ENCODE peak calls at places on chromosomes 12 and 14, in nine cellular contexts. M is progenitor cell of endocrine pancreas, H is bronchial epithelial cell, Z is cardiac fibroblast, R is WTC11, V is fibroblast of the aortic adventitia, T is nephron progenitor cell, L is B cell, D is lower leg skin. P is an unnamed sample.

GRCh38 chr12:19402743-19403400 is 36.4 kb upstream of the AEBP2 start:
- DNase-seq in M (no peak), H (peak), Z (peak), R (no peak), V (peak), T (no peak), L (no peak), D (no peak), P (no peak)

GRCh38 chr14:95197498-95198010 is 40.2 kb upstream of the DICER1 start:
- DNase-seq in M (peak), H (peak), Z (no peak), R (peak), V (no peak), T (no peak), L (no peak), D (no peak), P (no peak)

GRCh38 chr12:51926718-51927117 is 19.4 kb downstream of the ACVRL1 start:
- DNase-seq in M (no peak), H (peak), Z (peak), R (peak), V (peak), T (no peak), L (no peak), D (peak), P (no peak)

GRCh38 chr12:31288381-31288780 is 37.6 kb downstream of the SINHCAF start:
- DNase-seq in M (no peak), H (no peak), Z (no peak), R (peak), V (no peak), T (no peak), L (no peak), D (no peak), P (no peak)

GRCh38 chr14:99333841-99334240 is 61.8 kb upstream of the BCL11B start:
- DNase-seq in M (no peak), H (no peak), Z (no peak), R (no peak), V (no peak), T (no peak), L (no peak), D (no peak), P (no peak)

GRCh38 chr12:76398106-76398505 is 49.9 kb upstream of the BBS10 start:
- DNase-seq in M (no peak), H (no peak), Z (no peak), R (no peak), V (no peak), T (no peak), L (no peak), D (no peak), P (no peak)

GRCh38 chr12:131950182-131950913 is 606 bp downstream of the EP400 start:
- DNase-seq in M (peak), H (no peak), Z (no peak), R (no peak), V (no peak), T (peak), L (no peak), D (peak), P (peak)

GRCh38 chr14:61281186-61281676 is at the start of gene TMEM30B:
- DNase-seq in M (peak), H (peak), Z (no peak), R (peak), V (no peak), T (no peak), L (no peak), D (peak), P (no peak)

GRCh38 chr14:69582829-69583228 is 8.2 kb upstream of the CCDC177 start:
- DNase-seq in M (no peak), H (no peak), Z (no peak), R (no peak), V (no peak), T (no peak), L (no peak), D (no peak), P (no peak)

GRCh38 chr12:130916251-130916911 is 37.3 kb upstream of the ADGRD1 start:
- DNase-seq in M (peak), H (peak), Z (peak), R (peak), V (peak), T (peak), L (peak), D (peak), P (peak)

GRCh38 chr14:80538633-80539375 is 327.5 kb upstream of the DIO2 start:
- DNase-seq in M (no peak), H (peak), Z (no peak), R (no peak), V (no peak), T (no peak), L (no peak), D (no peak), P (no peak)

GRCh38 chr14:101167428-101167827 is 263.9 kb upstream of the RTL1 start:
- DNase-seq in M (no peak), H (no peak), Z (no peak), R (no peak), V (no peak), T (no peak), L (no peak), D (no peak), P (no peak)

GRCh38 chr12:42590324-42590934 is 883 bp upstream of the PRICKLE1 start:
- DNase-seq in M (no peak), H (no peak), Z (no peak), R (peak), V (no peak), T (peak), L (no peak), D (peak), P (no peak)

GRCh38 chr14:91866061-91866460 is 1.3 kb downstream of the TC2N start:
- DNase-seq in M (no peak), H (no peak), Z (peak), R (no peak), V (peak), T (no peak), L (no peak), D (no peak), P (no peak)

GRCh38 chr12:9349888-9350885 is 142.0 kb upstream of the PZP start:
- DNase-seq in M (no peak), H (peak), Z (no peak), R (no peak), V (no peak), T (no peak), L (no peak), D (no peak), P (no peak)

GRCh38 chr14:91186515-91187066 is 57.9 kb downstream of the GPR68 start:
- DNase-seq in M (no peak), H (peak), Z (no peak), R (no peak), V (no peak), T (no peak), L (no peak), D (no peak), P (no peak)

GRCh38 chr12:26150737-26151450 is 26.1 kb upstream of the BHLHE41 start:
- DNase-seq in M (no peak), H (no peak), Z (peak), R (no peak), V (peak), T (no peak), L (no peak), D (no peak), P (no peak)

GRCh38 chr12:105469701-105470100 is 139.2 kb downstream of the C12orf75 start:
- DNase-seq in M (no peak), H (no peak), Z (no peak), R (no peak), V (no peak), T (no peak), L (no peak), D (no peak), P (no peak)

GRCh38 chr12:94326234-94326633 is 133.4 kb downstream of the CEP83 start:
- DNase-seq in M (no peak), H (no peak), Z (no peak), R (no peak), V (no peak), T (no peak), L (no peak), D (no peak), P (no peak)

GRCh38 chr12:94326727-94327126 is 132.9 kb downstream of the CEP83 start:
- DNase-seq in M (no peak), H (peak), Z (peak), R (no peak), V (peak), T (no peak), L (no peak), D (no peak), P (no peak)

GRCh38 chr12:94327819-94328218 is 131.8 kb downstream of the CEP83 start:
- DNase-seq in M (no peak), H (peak), Z (no peak), R (no peak), V (peak), T (no peak), L (no peak), D (no peak), P (no peak)

DNA sequence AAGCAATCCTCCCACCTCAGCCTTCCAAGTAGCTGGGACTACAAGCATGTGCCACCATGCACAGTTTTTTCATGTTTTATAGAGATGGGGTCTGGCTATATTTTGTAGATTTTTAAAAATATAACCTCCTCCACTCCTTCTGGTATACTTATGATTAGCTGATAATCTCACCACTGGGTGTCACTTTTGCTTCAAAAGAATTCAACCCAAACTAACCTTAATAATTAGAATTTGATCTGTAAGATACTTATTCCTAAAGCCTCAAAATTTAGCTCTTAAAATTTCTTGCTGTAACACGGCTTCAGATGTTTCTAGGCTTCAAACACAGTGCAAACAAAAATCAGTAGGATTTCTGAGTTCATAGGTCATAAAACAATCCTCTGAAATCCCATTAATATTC is 130.3 kb downstream of the CEP83 start:
- DNase-seq in M (no peak), H (no peak), Z (no peak), R (no peak), V (peak), T (no peak), L (no peak), D (no peak), P (no peak)
- TF ChIP-seq CTCF in M (no peak), H (no peak), Z (no peak), R (no peak), V (peak), T (no peak), L (no peak), D (no peak), P (no peak)

GRCh38 chr14:20757963-20758362 is 10.2 kb upstream of the EDDM3B start:
- DNase-seq in M (no peak), H (no peak), Z (no peak), R (peak), V (no peak), T (peak), L (peak), D (peak), P (no peak)
- TF ChIP-seq CTCF in M (peak), H (no peak), Z (no peak), R (peak), V (no peak), T (peak), L (peak), D (no peak), P (peak)

GRCh38 chr12:122730215-122731014 is at the start of gene HCAR1:
- DNase-seq in M (no peak), H (no peak), Z (peak), R (peak), V (peak), T (no peak), L (no peak), D (no peak), P (no peak)
- TF ChIP-seq CTCF in M (no peak), H (peak), Z (peak), R (no peak), V (peak), T (no peak), L (no peak), D (no peak), P (no peak)

DNA sequence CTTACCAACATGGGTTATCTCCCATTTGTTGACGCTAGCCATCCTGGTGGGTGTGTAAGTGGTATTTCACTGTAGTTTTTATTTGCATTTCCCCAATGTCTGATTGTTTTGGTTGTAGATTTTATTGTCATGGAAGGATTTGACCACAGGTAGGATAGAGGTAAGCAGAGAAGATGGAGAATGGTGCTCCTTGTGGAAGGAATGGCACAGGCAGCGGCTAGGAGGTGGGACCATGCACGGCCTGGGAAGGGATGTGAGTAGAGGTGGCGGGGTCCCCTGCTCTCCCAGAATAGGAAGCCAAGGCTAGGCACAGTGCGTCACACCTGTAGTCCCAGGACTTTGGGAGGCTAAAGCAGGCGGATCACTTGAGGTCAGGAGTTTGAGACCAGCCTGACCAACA is 41.4 kb downstream of the PHETA1 start:
- DNase-seq in M (no peak), H (no peak), Z (no peak), R (no peak), V (no peak), T (no peak), L (no peak), D (no peak), P (no peak)
- TF ChIP-seq CTCF in M (no peak), H (no peak), Z (no peak), R (no peak), V (no peak), T (no peak), L (no peak), D (no peak), P (no peak)

GRCh38 chr12:53807322-53807721 is 55.5 kb upstream of the CISTR start:
- DNase-seq in M (no peak), H (no peak), Z (no peak), R (no peak), V (no peak), T (no peak), L (no peak), D (no peak), P (no peak)

GRCh38 chr12:53808023-53808705 is 56.4 kb upstream of the CISTR start:
- DNase-seq in M (no peak), H (no peak), Z (no peak), R (no peak), V (no peak), T (no peak), L (no peak), D (no peak), P (no peak)

GRCh38 chr12:53809005-53809404 is 57.2 kb upstream of the CISTR start:
- DNase-seq in M (no peak), H (no peak), Z (no peak), R (no peak), V (no peak), T (no peak), L (no peak), D (no peak), P (no peak)

GRCh38 chr12:53810950-53811349 is 59.2 kb upstream of the CISTR start:
- DNase-seq in M (no peak), H (no peak), Z (no peak), R (no peak), V (no peak), T (no peak), L (no peak), D (no peak), P (no peak)

DNA sequence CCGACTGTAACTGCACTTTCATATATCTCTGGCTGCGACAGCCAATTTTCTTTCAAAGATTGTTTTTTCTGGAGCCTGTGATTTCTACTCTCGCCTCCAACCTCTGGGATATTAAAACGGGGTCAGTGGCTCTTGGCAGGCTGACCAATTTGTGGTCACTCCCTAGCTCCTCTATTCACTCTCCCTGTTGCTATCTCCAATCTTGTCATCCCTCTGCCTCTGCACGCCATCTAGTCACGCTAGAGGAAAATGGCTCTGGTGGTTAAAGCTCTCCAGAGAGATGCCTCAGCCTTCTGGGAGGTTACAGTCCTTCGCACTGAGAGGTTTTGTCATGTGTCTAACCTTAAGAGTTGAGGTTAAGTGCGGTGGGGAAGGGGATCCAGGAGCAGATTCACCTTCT is 59.8 kb upstream of the CISTR start:
- DNase-seq in M (no peak), H (no peak), Z (no peak), R (no peak), V (peak), T (no peak), L (no peak), D (no peak), P (no peak)
- TF ChIP-seq CTCF in M (no peak), H (no peak), Z (no peak), R (no peak), V (no peak), T (no peak), L (no peak), D (no peak), P (no peak)

GRCh38 chr14:36254020-36254614 is 66.3 kb downstream of the MBIP start:
- DNase-seq in M (no peak), H (peak), Z (peak), R (no peak), V (peak), T (peak), L (no peak), D (no peak), P (no peak)
- TF ChIP-seq CTCF in M (peak), H (peak), Z (peak), R (no peak), V (peak), T (peak), L (no peak), D (no peak), P (no peak)

DNA sequence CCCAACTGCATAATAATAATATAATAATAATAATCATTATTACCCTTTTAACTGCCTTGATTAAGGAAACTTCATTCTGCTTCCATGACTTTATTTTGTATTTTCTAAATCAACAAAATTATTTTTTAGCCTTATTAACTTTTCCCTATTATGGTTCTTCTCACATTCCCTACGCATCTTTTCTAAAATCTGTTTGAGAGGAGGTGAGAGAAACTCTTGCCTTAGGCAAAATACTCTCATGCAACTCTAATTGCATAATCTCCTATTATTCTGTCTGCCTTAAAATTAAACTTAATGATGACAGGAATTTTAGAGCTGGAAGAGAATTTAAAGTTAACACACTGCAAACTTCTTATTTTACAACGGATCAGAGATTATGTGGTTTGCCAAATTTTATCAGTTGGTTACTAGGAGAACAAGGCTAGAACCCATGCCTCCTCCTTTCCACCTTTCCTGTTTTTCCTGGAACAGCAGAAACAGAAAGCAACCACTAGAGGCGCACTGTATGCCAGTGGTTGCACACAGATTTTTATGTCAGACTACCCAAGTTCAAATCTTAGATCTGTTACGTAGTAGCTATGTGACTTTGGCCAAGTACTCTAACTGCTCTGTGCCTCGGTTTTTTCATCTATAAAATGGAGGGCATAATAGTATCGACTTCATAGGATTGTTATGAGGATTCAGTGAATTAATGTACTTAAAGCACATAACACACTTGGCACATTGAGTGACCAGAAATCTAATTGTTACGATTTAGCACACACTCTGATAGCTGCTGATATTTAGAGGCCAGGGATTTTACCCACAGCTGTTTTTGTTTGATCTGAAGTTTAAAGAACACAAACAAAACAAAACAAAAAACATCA is 4.4 kb upstream of the BRMS1L start:
- DNase-seq in M (no peak), H (peak), Z (peak), R (no peak), V (peak), T (no peak), L (no peak), D (no peak), P (no peak)
- TF ChIP-seq CTCF in M (peak), H (peak), Z (peak), R (peak), V (peak), T (no peak), L (peak), D (no peak), P (peak)

GRCh38 chr14:96722751-96723150 is 74.4 kb upstream of the VRK1 start:
- DNase-seq in M (no peak), H (no peak), Z (no peak), R (no peak), V (no peak), T (no peak), L (no peak), D (no peak), P (no peak)

GRCh38 chr14:96711559-96712267 is 85.5 kb upstream of the VRK1 start:
- DNase-seq in M (no peak), H (no peak), Z (no peak), R (peak), V (no peak), T (no peak), L (no peak), D (no peak), P (no peak)

GRCh38 chr14:96717116-96717515 is 80.1 kb upstream of the VRK1 start:
- DNase-seq in M (no peak), H (no peak), Z (no peak), R (no peak), V (no peak), T (no peak), L (no peak), D (no peak), P (no peak)
- TF ChIP-seq CTCF in M (no peak), H (no peak), Z (no peak), R (no peak), V (no peak), T (no peak), L (no peak), D (no peak), P (no peak)

DNA sequence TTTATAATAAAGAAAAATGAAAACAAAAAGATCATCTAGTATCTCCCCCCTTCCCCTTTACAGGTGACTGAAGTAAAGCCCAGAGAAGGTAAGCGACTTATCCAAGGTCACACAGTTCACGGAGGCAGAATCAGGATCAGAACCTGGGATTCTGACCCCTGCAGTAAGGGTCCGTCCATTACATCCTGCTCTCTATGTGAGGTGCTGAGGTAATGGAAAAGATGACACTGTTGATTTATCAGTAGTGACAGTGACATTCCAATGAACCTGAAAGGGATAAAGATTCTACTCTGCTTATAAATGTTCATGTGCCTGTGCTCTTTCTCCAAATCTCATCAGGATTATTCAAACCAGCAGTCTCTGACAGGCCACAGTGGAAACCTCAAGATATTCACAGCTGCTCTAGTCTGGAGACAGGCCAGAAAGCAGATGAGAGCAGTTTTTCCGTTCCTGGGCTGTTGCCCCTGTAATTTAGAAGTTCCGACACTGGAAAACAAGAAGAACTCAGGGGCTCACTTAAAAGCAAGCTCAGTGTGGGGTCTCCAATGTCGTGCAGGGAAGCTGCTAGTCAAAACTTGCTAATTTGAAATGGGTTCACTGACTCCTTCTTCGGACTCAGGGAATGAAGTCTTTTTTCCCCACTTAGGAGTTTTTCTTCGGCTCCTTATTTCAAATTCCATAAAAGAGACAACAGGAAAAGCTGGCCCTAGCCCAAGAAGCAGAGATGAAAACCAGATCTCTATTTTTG is 131.7 kb upstream of the EEA1 start:
- DNase-seq in M (no peak), H (no peak), Z (peak), R (no peak), V (peak), T (no peak), L (no peak), D (no peak), P (no peak)
- TF ChIP-seq CTCF in M (no peak), H (no peak), Z (no peak), R (no peak), V (peak), T (no peak), L (no peak), D (no peak), P (no peak)

P was measured in neural crest cell.